ENCODE peak calls at places on chromosome 18, in eight cellular contexts. U, S, K, B, I, X, V and Z are unnamed samples.

GRCh38 chr18:9539283-9539682 is 64.0 kb downstream of the RALBP1 start:
- DNase-seq in X (no peak), S (peak), V (peak), U (no peak), B (peak), I (peak), K (no peak), Z (no peak)

GRCh38 chr18:1914489-1914888 is 656.8 kb downstream of the METTL4 start:
- DNase-seq in V (no peak), K (no peak), X (no peak), U (no peak), I (no peak), S (peak), B (no peak), Z (no peak)

GRCh38 chr18:1133541-1133940 is 228.9 kb downstream of the ADCYAP1 start:
- DNase-seq in B (no peak), S (no peak), V (no peak), K (no peak), I (no peak), X (no peak), U (no peak), Z (no peak)

GRCh38 chr18:78506031-78506461 is 473.6 kb upstream of the SALL3 start:
- DNase-seq in S (no peak), I (no peak), B (no peak), X (no peak), V (no peak), K (peak), U (no peak), Z (peak)

GRCh38 chr18:59460060-59460395 is 101.0 kb upstream of the LMAN1 start:
- DNase-seq in X (no peak), U (no peak), V (no peak), S (peak), B (no peak), I (peak), K (no peak), Z (no peak)

GRCh38 chr18:59303006-59303405 is 15.4 kb downstream of the CPLX4 start:
- DNase-seq in I (no peak), B (no peak), X (no peak), S (no peak), K (no peak), V (no peak), U (no peak), Z (no peak)

GRCh38 chr18:69785466-69785865 is 162.2 kb downstream of the CD226 start:
- DNase-seq in U (no peak), V (no peak), I (peak), X (no peak), S (no peak), K (no peak), B (peak), Z (no peak)

GRCh38 chr18:56028514-56028913 is 440.5 kb upstream of the TCF4 start:
- DNase-seq in K (no peak), B (peak), X (no peak), V (no peak), U (no peak), I (peak), S (no peak), Z (no peak)

GRCh38 chr18:57727952-57728807 is 74.9 kb downstream of the ATP8B1 start:
- DNase-seq in V (peak), X (no peak), I (peak), U (no peak), S (peak), K (no peak), B (peak), Z (no peak)

GRCh38 chr18:23283933-23284430 is 148.7 kb downstream of the CABLES1 start:
- DNase-seq in U (no peak), V (no peak), K (no peak), S (peak), B (peak), I (peak), X (no peak), Z (no peak)

GRCh38 chr18:47168913-47169312 is 7.3 kb downstream of the IER3IP1 start:
- DNase-seq in U (no peak), K (no peak), S (no peak), X (no peak), B (no peak), I (no peak), V (no peak), Z (no peak)

GRCh38 chr18:80200171-80200931 is 47.0 kb downstream of the PARD6G start:
- DNase-seq in S (no peak), I (peak), U (no peak), K (peak), B (peak), X (no peak), V (no peak), Z (peak)

GRCh38 chr18:79607361-79607930 is 72.2 kb upstream of the CTDP1 start:
- DNase-seq in I (no peak), K (no peak), V (no peak), S (no peak), U (peak), X (no peak), B (no peak), Z (no peak)

GRCh38 chr18:55163550-55163949 is 204.3 kb upstream of the CCDC68 start:
- DNase-seq in X (no peak), B (no peak), V (no peak), K (no peak), I (no peak), S (no peak), U (no peak), Z (no peak)

GRCh38 chr18:26088482-26088881 is 1.9 kb downstream of the SS18 start:
- DNase-seq in V (no peak), S (peak), K (no peak), X (no peak), I (peak), U (no peak), B (peak), Z (peak)

GRCh38 chr18:212780-213179 is 54.4 kb downstream of the USP14 start:
- DNase-seq in B (peak), S (no peak), I (no peak), X (no peak), V (no peak), U (no peak), K (no peak), Z (no peak)

GRCh38 chr18:43322133-43322532 is 44.8 kb upstream of the SYT4 start:
- DNase-seq in X (no peak), I (no peak), S (no peak), B (no peak), U (no peak), V (no peak), K (no peak), Z (no peak)

GRCh38 chr18:61669320-61669719 is 223.5 kb downstream of the RNF152 start:
- DNase-seq in U (no peak), K (no peak), V (no peak), S (no peak), I (peak), B (peak), X (no peak), Z (no peak)

GRCh38 chr18:76633504-76634259 is 138.6 kb upstream of the ZNF516 start:
- DNase-seq in U (no peak), S (no peak), V (no peak), K (no peak), B (no peak), X (no peak), I (no peak), Z (no peak)

GRCh38 chr18:11994346-11994707 is 13.0 kb downstream of the IMPA2 start:
- DNase-seq in X (no peak), S (no peak), K (no peak), U (peak), I (peak), V (peak), B (peak), Z (no peak)

GRCh38 chr18:74368901-74369705 is 53.5 kb downstream of the C18orf63 start:
- DNase-seq in I (no peak), U (no peak), S (no peak), X (no peak), B (no peak), V (no peak), K (no peak), Z (no peak)

GRCh38 chr18:21289843-21290242 is 47.8 kb downstream of the GREB1L start:
- DNase-seq in I (no peak), K (no peak), B (no peak), X (no peak), V (no peak), S (no peak), U (no peak), Z (no peak)

GRCh38 chr18:48682768-48683167 is 143.9 kb downstream of the CTIF start:
- DNase-seq in X (no peak), I (no peak), S (no peak), V (no peak), B (no peak), U (no peak), K (no peak), Z (no peak)

GRCh38 chr18:77063256-77063655 is 69.3 kb downstream of the MBP start:
- DNase-seq in S (peak), X (no peak), U (no peak), B (no peak), I (peak), K (no peak), V (no peak), Z (no peak)

GRCh38 chr18:64017870-64018269 is 48.0 kb downstream of the SERPINB8 start:
- DNase-seq in K (peak), S (peak), I (peak), X (no peak), U (no peak), B (peak), V (no peak), Z (peak)

GRCh38 chr18:697771-698170 is 14.7 kb downstream of the ENOSF1 start:
- DNase-seq in B (no peak), X (peak), K (no peak), I (no peak), V (no peak), S (no peak), U (no peak), Z (no peak)